ENCODE peak calls at places on chromosome 15, in five cellular contexts. J is H9, Y is mesenchymal stem cell, B is neuronal stem cell, W is H1. E is an unnamed sample.
A peak's percentile ranks its signal among the peaks of the same experiment; 100 is the strongest.

GRCh38 chr15:75327005-75327404 is 8.9 kb upstream of the COMMD4 start:
- DNase-seq in J (no peak), Y (no peak), B (no peak), W (no peak), E (no peak)

GRCh38 chr15:51861557-51862350 is 32.3 kb downstream of the TMOD3 start:
- DNase-seq in J (no peak), Y (no peak), B (no peak), W (no peak), E (no peak)

GRCh38 chr15:68464451-68465090 is 32.6 kb upstream of the ITGA11 start:
- DNase-seq in J (no peak), Y (peak; percentile 19), B (no peak), W (no peak), E (no peak)

GRCh38 chr15:82312611-82313349 is 36.5 kb downstream of the GOLGA6L10 start:
- DNase-seq in J (peak; percentile 32), Y (peak; percentile 80), B (no peak), W (no peak), E (no peak)

GRCh38 chr15:36110659-36110993 is 468.8 kb upstream of the CDIN1 start:
- DNase-seq in J (no peak), Y (no peak), B (no peak), W (no peak), E (no peak)

GRCh38 chr15:67850336-67850735 is 10.5 kb upstream of the RNU6-1 start:
- DNase-seq in J (no peak), Y (no peak), B (no peak), W (no peak), E (no peak)

GRCh38 chr15:85329561-85330421 is 50.6 kb upstream of the AKAP13 start:
- DNase-seq in J (no peak), Y (peak; percentile 83), B (no peak), W (no peak), E (no peak)

GRCh38 chr15:80480909-80481308 is 76.7 kb downstream of the ARNT2 start:
- DNase-seq in J (peak; percentile 44), Y (peak; percentile 90), B (no peak), W (no peak), E (peak; percentile 95)

GRCh38 chr15:68821898-68822380 is 1.2 kb upstream of the ANP32A start:
- DNase-seq in J (no peak), Y (peak; percentile 22), B (no peak), W (no peak), E (peak; percentile 45)

GRCh38 chr15:31372635-31373091 is 46.0 kb downstream of the KLF13 start:
- DNase-seq in J (peak; percentile 92), Y (peak; percentile 92), B (no peak), W (peak; percentile 69), E (peak; percentile 97)

GRCh38 chr15:84928843-84929168 is 44.3 kb downstream of the SLC28A1 start:
- DNase-seq in J (no peak), Y (no peak), B (no peak), W (no peak), E (peak; percentile 11)

GRCh38 chr15:69126054-69126469 is 34.4 kb upstream of the GLCE start:
- DNase-seq in J (no peak), Y (peak; percentile 60), B (no peak), W (no peak), E (peak; percentile 21)

GRCh38 chr15:55108858-55109518 is 87.8 kb downstream of the RSL24D1 start:
- DNase-seq in J (peak; percentile 60), Y (peak; percentile 17), B (peak; percentile 67), W (peak; percentile 39), E (peak; percentile 48)

GRCh38 chr15:90141646-90142045 is 39.4 kb upstream of the IDH2 start:
- DNase-seq in J (no peak), Y (peak; percentile 81), B (no peak), W (no peak), E (no peak)
- H3K4me2 ChIP-seq in J (no peak overlapping the region), Y (no peak overlapping the region), B (no peak overlapping the region), W (no peak overlapping the region), E (peak overlapping the region; percentile 3)

GRCh38 chr15:99985878-99986277 is 252.6 kb upstream of the LYSMD4 start:
- DNase-seq in J (no peak), Y (no peak), B (no peak), W (no peak), E (no peak)
- H2BK12ac ChIP-seq in J (no peak overlapping the region), Y (no peak overlapping the region), B (peak overlapping the region; percentile 33), W (peak overlapping the region; percentile 96), E (no peak overlapping the region)

GRCh38 chr15:65869127-65869953 is at the start of gene RAB11A:
- DNase-seq in J (peak; percentile 97), Y (peak; percentile 98), B (peak; percentile 96), W (peak; percentile 90), E (peak; percentile 97)

GRCh38 chr15:65868546-65869126 is 655 bp upstream of the RAB11A start:
- DNase-seq in J (no peak), Y (no peak), B (no peak), W (no peak), E (no peak)

GRCh38 chr15:65869954-65870871 is 922 bp downstream of the RAB11A start:
- DNase-seq in J (peak; percentile 42), Y (peak; percentile 61), B (peak; percentile 14), W (no peak), E (peak; percentile 33)

GRCh38 chr15:65873271-65873670 is 4.0 kb downstream of the RAB11A start:
- DNase-seq in J (no peak), Y (peak; percentile 28), B (no peak), W (no peak), E (peak; percentile 42)

GRCh38 chr15:65870889-65871533 is 1.7 kb downstream of the RAB11A start:
- DNase-seq in J (no peak), Y (peak; percentile 88), B (no peak), W (no peak), E (no peak)
- H2AFZ ChIP-seq in J (no peak overlapping the region), Y (no peak overlapping the region), B (peak overlapping the region; percentile 94), W (no peak overlapping the region), E (no peak overlapping the region)

GRCh38 chr15:79265167-79265566 is 17.4 kb upstream of the ANKRD34C start:
- DNase-seq in J (no peak), Y (no peak), B (no peak), W (no peak), E (peak; percentile 49)

GRCh38 chr15:79261836-79262235 is 20.7 kb upstream of the ANKRD34C start:
- DNase-seq in J (no peak), Y (no peak), B (no peak), W (no peak), E (no peak)

GRCh38 chr15:79265987-79266579 is 16.4 kb upstream of the ANKRD34C start:
- DNase-seq in J (no peak), Y (no peak), B (no peak), W (no peak), E (no peak)
- H3K4me2 ChIP-seq in J (no peak overlapping the region), Y (no peak overlapping the region), B (no peak overlapping the region), W (no peak overlapping the region), E (no peak overlapping the region)

DNA sequence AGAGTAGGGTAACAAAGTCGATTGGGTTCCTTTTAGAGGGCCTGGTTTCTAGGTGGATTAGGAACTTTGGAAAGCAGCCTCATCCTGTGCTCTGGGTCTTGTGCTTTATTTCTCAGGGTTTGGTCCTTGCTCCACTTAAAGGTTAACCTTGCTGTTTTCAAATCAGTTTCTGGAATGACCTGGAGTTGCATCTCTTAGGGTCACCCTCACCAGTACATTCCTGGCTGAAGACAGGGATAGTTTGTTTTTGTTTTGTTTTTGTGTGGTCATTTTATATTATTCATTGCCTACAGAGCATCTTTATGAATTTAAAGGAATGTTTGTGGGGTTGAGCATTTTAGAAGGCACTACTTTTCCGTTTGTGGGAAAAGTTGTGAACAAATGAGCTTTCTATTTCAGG is 45.5 kb upstream of the ZNF280D start:
- DNase-seq in J (no peak), Y (no peak), B (no peak), W (no peak), E (no peak)
- H2BK12ac ChIP-seq in J (no peak overlapping the region), Y (no peak overlapping the region), B (no peak overlapping the region), W (no peak overlapping the region), E (no peak overlapping the region)

GRCh38 chr15:34721157-34721801 is 33.5 kb downstream of the GJD2 start:
- DNase-seq in J (no peak), Y (no peak), B (no peak), W (no peak), E (no peak)
- H2AFZ ChIP-seq in J (no peak overlapping the region), Y (no peak overlapping the region), B (peak overlapping the region; percentile 88), W (no peak overlapping the region), E (no peak overlapping the region)

GRCh38 chr15:39623550-39623931 is 42.7 kb downstream of the THBS1 start:
- DNase-seq in J (no peak), Y (no peak), B (no peak), W (no peak), E (no peak)
- H3K4me2 ChIP-seq in J (no peak overlapping the region), Y (no peak overlapping the region), B (no peak overlapping the region), W (no peak overlapping the region), E (no peak overlapping the region)

DNA sequence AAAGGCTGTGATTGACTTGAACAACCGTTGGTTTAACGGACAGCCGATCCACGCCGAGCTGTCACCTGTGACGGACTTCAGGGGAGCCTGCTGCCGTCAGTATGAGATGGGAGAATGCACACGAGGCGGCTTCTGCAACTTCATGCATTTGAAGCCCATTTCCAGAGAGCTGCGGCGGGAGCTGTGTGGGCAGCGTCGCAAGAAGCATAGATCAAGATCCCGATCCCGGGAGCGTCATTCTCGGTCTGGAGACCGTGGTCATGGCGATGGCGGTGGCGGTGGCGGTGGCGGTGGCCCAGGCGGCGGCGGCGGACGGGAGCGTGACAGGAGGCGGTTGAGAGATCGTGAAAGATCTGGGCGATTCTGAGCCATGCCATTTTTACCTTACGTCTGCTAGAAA is 7.8 kb upstream of the NANOGP8 start:
- DNase-seq in J (no peak), Y (no peak), B (no peak), W (no peak), E (no peak)
- H2BK12ac ChIP-seq in J (no peak overlapping the region), Y (no peak overlapping the region), B (no peak overlapping the region), W (no peak overlapping the region), E (no peak overlapping the region)